ENCODE peak calls at places on chromosomes 6 and 20, in six cellular contexts. K is tibial nerve, R is heart left ventricle, J is uterus, S is sigmoid colon, O is HepG2. X is an unnamed sample.

GRCh38 chr20:7379206-7379605 is 561.1 kb downstream of the HAO1 start:
- DNase-seq in K (no peak), R (no peak), J (no peak), S (no peak), O (no peak), X (no peak)

GRCh38 chr6:144195671-144196070 is 45.4 kb downstream of the STX11 start:
- DNase-seq in K (no peak), R (no peak), J (no peak), S (no peak), O (no peak), X (no peak)

GRCh38 chr20:13870349-13870748 is 85.5 kb downstream of the NDUFAF5 start:
- DNase-seq in K (no peak), R (no peak), J (no peak), S (no peak), O (peak; percentile 21), X (no peak)

GRCh38 chr6:6788394-6789020 is 200.0 kb downstream of the LY86 start:
- DNase-seq in K (no peak), R (no peak), J (no peak), S (no peak), O (no peak), X (no peak)

GRCh38 chr20:50333856-50334255 is 143.2 kb downstream of the CEBPB start:
- DNase-seq in K (no peak), R (no peak), J (no peak), S (peak; percentile 60), O (no peak), X (peak; percentile 50)

GRCh38 chr6:19309661-19310060 is 527.5 kb upstream of the ID4 start:
- DNase-seq in K (no peak), R (no peak), J (no peak), S (no peak), O (no peak), X (no peak)

GRCh38 chr6:162852810-162853577 is 125.2 kb downstream of the PACRG start:
- DNase-seq in K (no peak), R (no peak), J (no peak), S (no peak), O (no peak), X (no peak)

GRCh38 chr6:111939902-111940301 is 66.7 kb upstream of the FYN start:
- DNase-seq in K (no peak), R (no peak), J (no peak), S (no peak), O (no peak), X (no peak)

GRCh38 chr6:79048611-79049010 is 29.4 kb downstream of the PHIP start:
- DNase-seq in K (no peak), R (no peak), J (no peak), S (no peak), O (peak; percentile 29), X (no peak)

GRCh38 chr6:170031096-170031471 is 259.8 kb downstream of the DLL1 start:
- DNase-seq in K (no peak), R (no peak), J (no peak), S (peak; percentile 87), O (no peak), X (peak; percentile 6)

GRCh38 chr20:24503352-24503931 is 34.0 kb downstream of the SYNDIG1 start:
- DNase-seq in K (no peak), R (peak; percentile 73), J (peak; percentile 36), S (no peak), O (no peak), X (no peak)

GRCh38 chr20:59333260-59333845 is 32.9 kb downstream of the EDN3 start:
- DNase-seq in K (no peak), R (no peak), J (no peak), S (no peak), O (no peak), X (no peak)

GRCh38 chr6:135094403-135094821 is 39.8 kb upstream of the HBS1L start:
- DNase-seq in K (no peak), R (no peak), J (no peak), S (no peak), O (no peak), X (no peak)

DNA sequence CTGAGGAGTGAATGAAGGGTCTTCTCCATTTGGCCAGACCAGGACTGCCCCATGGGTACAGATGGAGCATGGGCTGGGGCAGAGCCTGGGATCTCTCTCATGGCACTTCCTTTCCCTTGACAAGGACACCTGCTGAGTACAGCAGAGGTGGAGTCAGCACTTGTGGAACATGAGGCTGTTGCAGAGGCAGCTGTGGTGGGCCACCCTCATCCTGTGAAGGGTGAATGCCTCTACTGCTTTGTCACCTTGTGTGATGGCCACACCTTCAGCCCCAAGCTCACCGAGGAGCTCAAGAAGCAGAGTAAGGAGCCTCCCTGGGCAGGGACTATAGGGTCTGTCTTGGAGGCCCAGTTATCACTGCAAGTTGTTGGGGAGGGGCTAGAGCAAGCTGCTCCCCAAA is 29.6 kb downstream of the GSS start:
- DNase-seq in K (no peak), R (no peak), J (no peak), S (no peak), O (no peak), X (no peak)
- TF ChIP-seq POLR2A in K (no peak), R (no peak), J (no peak), S (no peak), O (no peak), X (no peak)

GRCh38 chr20:45416917-45417316 is 976 bp downstream of the PIGT start:
- DNase-seq in K (no peak), R (no peak), J (no peak), S (no peak), O (no peak), X (no peak)

GRCh38 chr20:45420125-45420524 is 4.2 kb downstream of the PIGT start:
- DNase-seq in K (no peak), R (no peak), J (no peak), S (no peak), O (no peak), X (no peak)

GRCh38 chr20:45423700-45424099 is 7.8 kb downstream of the PIGT start:
- DNase-seq in K (no peak), R (no peak), J (no peak), S (no peak), O (no peak), X (no peak)

GRCh38 chr20:45415822-45416637 is at the start of gene PIGT:
- DNase-seq in K (peak; percentile 72), R (peak; percentile 92), J (peak; percentile 80), S (peak; percentile 93), O (peak; percentile 93), X (peak; percentile 78)

DNA sequence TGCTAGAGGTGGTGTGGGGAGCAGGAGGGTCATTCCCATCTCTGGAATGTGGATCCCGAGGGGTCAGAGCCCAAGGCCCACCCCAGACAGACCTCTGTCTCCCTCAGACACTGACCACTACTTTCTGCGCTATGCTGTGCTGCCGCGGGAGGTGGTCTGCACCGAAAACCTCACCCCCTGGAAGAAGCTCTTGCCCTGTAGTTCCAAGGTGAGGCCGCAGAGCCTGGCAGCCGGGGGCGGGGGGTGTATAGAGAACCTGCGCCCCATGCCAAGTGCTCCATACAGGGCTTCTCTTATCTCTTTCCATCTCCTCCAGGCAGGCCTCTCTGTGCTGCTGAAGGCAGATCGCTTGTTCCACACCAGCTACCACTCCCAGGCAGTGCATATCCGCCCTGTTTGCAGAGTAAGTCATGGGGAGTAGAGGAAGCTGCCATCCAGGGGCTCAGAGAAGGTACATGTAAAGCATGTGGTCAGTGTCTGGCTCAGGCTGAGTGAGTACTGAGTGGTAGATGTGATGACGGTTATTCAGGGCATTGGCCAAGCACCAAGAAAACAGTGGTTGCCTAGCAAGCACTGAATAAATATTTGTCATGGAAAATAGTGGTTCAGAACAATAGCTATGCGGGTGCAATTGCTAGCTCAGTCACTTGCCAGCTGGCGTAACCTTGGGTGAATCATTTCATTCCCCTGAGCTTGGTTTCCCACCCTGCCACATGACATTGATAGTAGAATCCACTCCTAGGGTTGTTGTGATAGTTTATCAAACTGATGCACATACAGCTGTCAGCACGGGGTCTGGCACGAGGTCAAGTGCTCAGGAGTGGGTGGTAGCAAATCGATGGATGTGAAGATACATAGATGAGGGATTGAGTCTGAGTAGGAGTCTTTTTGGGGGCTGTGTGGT is 3.5 kb downstream of the PIGT start:
- DNase-seq in K (no peak), R (peak; percentile 86), J (peak; percentile 58), S (peak; percentile 83), O (peak; percentile 35), X (no peak)
- TF ChIP-seq POLR2A in K (no peak), R (peak; percentile 59), J (no peak), S (no peak), O (no peak), X (no peak)

GRCh38 chr6:105068407-105068806 is 111.4 kb downstream of the POPDC3 start:
- DNase-seq in K (no peak), R (no peak), J (no peak), S (no peak), O (peak; percentile 28), X (no peak)
- TF ChIP-seq POLR2A in K (no peak), R (no peak), J (no peak), S (no peak), O (no peak), X (no peak)

DNA sequence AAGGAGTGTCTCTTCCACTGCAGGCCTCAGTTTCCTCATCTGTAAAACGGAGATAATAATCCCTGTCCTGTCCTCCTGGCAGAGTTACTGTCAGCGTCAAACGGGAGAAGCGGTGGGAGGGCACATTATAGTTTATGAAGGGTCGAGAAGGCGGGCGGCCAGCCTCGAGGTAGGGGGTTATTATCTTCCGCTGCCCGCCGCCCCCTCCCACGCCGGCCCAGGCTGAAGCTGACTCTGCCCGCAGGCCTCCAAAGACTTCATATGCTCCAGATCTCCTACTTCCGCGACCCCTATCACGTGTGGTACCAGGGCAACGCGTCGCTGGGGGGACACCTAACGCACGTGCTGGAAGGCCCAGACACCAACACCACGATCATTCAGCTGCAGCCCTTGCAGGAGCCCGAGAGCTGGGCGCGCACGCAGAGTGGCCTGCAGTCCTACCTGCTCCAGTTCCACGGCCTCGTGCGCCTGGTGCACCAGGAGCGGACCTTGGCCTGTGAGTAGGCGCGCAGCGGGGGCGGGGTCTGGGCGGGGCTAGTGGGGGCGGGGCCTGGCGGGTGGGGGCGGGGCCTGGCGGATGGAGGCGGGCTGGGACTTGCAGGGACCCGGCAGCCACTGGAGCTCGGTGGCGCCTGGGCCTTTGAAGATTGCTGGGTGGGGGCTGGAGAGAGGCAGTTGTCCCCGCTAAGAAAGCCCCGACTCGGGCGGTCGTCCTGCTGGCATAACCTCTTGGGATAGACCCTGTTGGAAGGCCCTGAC is 2.8 kb downstream of the PROCR start:
- DNase-seq in K (no peak), R (peak; percentile 26), J (no peak), S (no peak), O (peak; percentile 84), X (no peak)
- TF ChIP-seq POLR2A in K (no peak), R (no peak), J (no peak), S (no peak), O (peak; percentile 97), X (no peak)

X was measured in ovary.